ENCODE peak calls at places on chromosomes 3 and 15, in eight cellular contexts. One of them, this sample, is unnamed.
A peak's percentile ranks its signal among the peaks of the same experiment; 100 is the strongest.

GRCh38 chr3:45234250-45234649 is 8.2 kb upstream of the TMEM158 start:
- DNase-seq in ovary: no peak
- DNase-seq in lower leg skin: no peak
- DNase-seq in GM12865: no peak
- DNase-seq in GM20000: no peak
- DNase-seq in activated CD8-positive, alpha-beta T cell treated with anti-CD3 and anti-CD28 coated beads for 36 hours: peak; percentile 8
- DNase-seq in PC-3: peak; percentile 40
- DNase-seq in hepatocyte: no peak
- DNase-seq in this sample: no peak

GRCh38 chr15:23687143-23687470 is at the start of gene NDN:
- DNase-seq in ovary: peak; percentile 66
- DNase-seq in lower leg skin: no peak
- DNase-seq in GM12865: no peak
- DNase-seq in GM20000: peak; percentile 54
- DNase-seq in activated CD8-positive, alpha-beta T cell treated with anti-CD3 and anti-CD28 coated beads for 36 hours: peak; percentile 6
- DNase-seq in PC-3: no peak
- DNase-seq in hepatocyte: peak; percentile 82
- DNase-seq in this sample: no peak

GRCh38 chr15:51103330-51103729 is 8.6 kb upstream of the TNFAIP8L3 start:
- DNase-seq in ovary: no peak
- DNase-seq in lower leg skin: no peak
- DNase-seq in GM12865: no peak
- DNase-seq in GM20000: no peak
- DNase-seq in activated CD8-positive, alpha-beta T cell treated with anti-CD3 and anti-CD28 coated beads for 36 hours: no peak
- DNase-seq in PC-3: no peak
- DNase-seq in hepatocyte: no peak
- DNase-seq in this sample: no peak

GRCh38 chr3:9230596-9230995 is 18.9 kb downstream of the SRGAP3 start:
- DNase-seq in ovary: peak; percentile 55
- DNase-seq in lower leg skin: no peak
- DNase-seq in GM12865: no peak
- DNase-seq in GM20000: no peak
- DNase-seq in activated CD8-positive, alpha-beta T cell treated with anti-CD3 and anti-CD28 coated beads for 36 hours: no peak
- DNase-seq in PC-3: no peak
- DNase-seq in hepatocyte: no peak
- DNase-seq in this sample: no peak

GRCh38 chr15:28904541-28905303 is 18.9 kb downstream of the APBA2 start:
- DNase-seq in ovary: no peak
- DNase-seq in lower leg skin: peak; percentile 67
- DNase-seq in GM12865: no peak
- DNase-seq in GM20000: no peak
- DNase-seq in activated CD8-positive, alpha-beta T cell treated with anti-CD3 and anti-CD28 coated beads for 36 hours: no peak
- DNase-seq in PC-3: no peak
- DNase-seq in hepatocyte: no peak
- DNase-seq in this sample: no peak

GRCh38 chr15:60667190-60667868 is 188.4 kb upstream of the ICE2 start:
- DNase-seq in ovary: no peak
- DNase-seq in lower leg skin: no peak
- DNase-seq in GM12865: no peak
- DNase-seq in GM20000: no peak
- DNase-seq in activated CD8-positive, alpha-beta T cell treated with anti-CD3 and anti-CD28 coated beads for 36 hours: no peak
- DNase-seq in PC-3: no peak
- DNase-seq in hepatocyte: no peak
- DNase-seq in this sample: no peak

GRCh38 chr3:16174389-16174788 is at the start of gene GALNT15:
- DNase-seq in ovary: peak; percentile 83
- DNase-seq in lower leg skin: peak; percentile 98
- DNase-seq in GM12865: no peak
- DNase-seq in GM20000: no peak
- DNase-seq in activated CD8-positive, alpha-beta T cell treated with anti-CD3 and anti-CD28 coated beads for 36 hours: no peak
- DNase-seq in PC-3: no peak
- DNase-seq in hepatocyte: peak; percentile 76
- DNase-seq in this sample: no peak

GRCh38 chr3:45017826-45018225 is 8.3 kb upstream of the CLEC3B start:
- DNase-seq in ovary: peak; percentile 30
- DNase-seq in lower leg skin: no peak
- DNase-seq in GM12865: no peak
- DNase-seq in GM20000: no peak
- DNase-seq in activated CD8-positive, alpha-beta T cell treated with anti-CD3 and anti-CD28 coated beads for 36 hours: no peak
- DNase-seq in PC-3: no peak
- DNase-seq in hepatocyte: no peak
- DNase-seq in this sample: no peak

GRCh38 chr15:45855907-45856579 is 221.2 kb downstream of the SQOR start:
- DNase-seq in ovary: no peak
- DNase-seq in lower leg skin: no peak
- DNase-seq in GM12865: no peak
- DNase-seq in GM20000: no peak
- DNase-seq in activated CD8-positive, alpha-beta T cell treated with anti-CD3 and anti-CD28 coated beads for 36 hours: no peak
- DNase-seq in PC-3: peak; percentile 85
- DNase-seq in hepatocyte: peak; percentile 13
- DNase-seq in this sample: no peak

GRCh38 chr3:193702967-193703366 is 110.0 kb downstream of the OPA1 start:
- DNase-seq in ovary: no peak
- DNase-seq in lower leg skin: no peak
- DNase-seq in GM12865: no peak
- DNase-seq in GM20000: no peak
- DNase-seq in activated CD8-positive, alpha-beta T cell treated with anti-CD3 and anti-CD28 coated beads for 36 hours: no peak
- DNase-seq in PC-3: no peak
- DNase-seq in hepatocyte: no peak
- DNase-seq in this sample: no peak

GRCh38 chr3:180617049-180617448 is 15.1 kb downstream of the TTC14 start:
- DNase-seq in ovary: no peak
- DNase-seq in lower leg skin: no peak
- DNase-seq in GM12865: no peak
- DNase-seq in GM20000: no peak
- DNase-seq in activated CD8-positive, alpha-beta T cell treated with anti-CD3 and anti-CD28 coated beads for 36 hours: no peak
- DNase-seq in PC-3: peak; percentile 33
- DNase-seq in hepatocyte: no peak
- DNase-seq in this sample: no peak

GRCh38 chr3:126130981-126131750 is 47.2 kb upstream of the SLC41A3 start:
- DNase-seq in ovary: peak; percentile 4
- DNase-seq in lower leg skin: peak; percentile 71
- DNase-seq in GM12865: no peak
- DNase-seq in GM20000: no peak
- DNase-seq in activated CD8-positive, alpha-beta T cell treated with anti-CD3 and anti-CD28 coated beads for 36 hours: no peak
- DNase-seq in PC-3: no peak
- DNase-seq in hepatocyte: no peak
- DNase-seq in this sample: no peak

GRCh38 chr15:49196856-49197255 is 26.8 kb downstream of the GALK2 start:
- DNase-seq in ovary: no peak
- DNase-seq in lower leg skin: no peak
- DNase-seq in GM12865: no peak
- DNase-seq in GM20000: no peak
- DNase-seq in activated CD8-positive, alpha-beta T cell treated with anti-CD3 and anti-CD28 coated beads for 36 hours: no peak
- DNase-seq in PC-3: no peak
- DNase-seq in hepatocyte: no peak
- DNase-seq in this sample: no peak
- TF ChIP-seq CTCF in ovary: no peak
- TF ChIP-seq CTCF in lower leg skin: no peak
- TF ChIP-seq CTCF in GM12865: no peak
- TF ChIP-seq CTCF in GM20000: no peak
- TF ChIP-seq CTCF in activated CD8-positive, alpha-beta T cell treated with anti-CD3 and anti-CD28 coated beads for 36 hours: no peak
- TF ChIP-seq CTCF in PC-3: no peak
- TF ChIP-seq CTCF in hepatocyte: no peak
- TF ChIP-seq CTCF in this sample: no peak

GRCh38 chr15:34206016-34206415 is 3.9 kb downstream of the KATNBL1 start:
- DNase-seq in ovary: no peak
- DNase-seq in lower leg skin: no peak
- DNase-seq in GM12865: no peak
- DNase-seq in GM20000: no peak
- DNase-seq in activated CD8-positive, alpha-beta T cell treated with anti-CD3 and anti-CD28 coated beads for 36 hours: no peak
- DNase-seq in PC-3: peak; percentile 71
- DNase-seq in hepatocyte: no peak
- DNase-seq in this sample: no peak

GRCh38 chr15:34214135-34214534 is 4.2 kb upstream of the KATNBL1 start:
- DNase-seq in ovary: no peak
- DNase-seq in lower leg skin: no peak
- DNase-seq in GM12865: no peak
- DNase-seq in GM20000: no peak
- DNase-seq in activated CD8-positive, alpha-beta T cell treated with anti-CD3 and anti-CD28 coated beads for 36 hours: no peak
- DNase-seq in PC-3: no peak
- DNase-seq in hepatocyte: no peak
- DNase-seq in this sample: no peak

GRCh38 chr15:34203936-34204335 is 6.0 kb downstream of the KATNBL1 start:
- DNase-seq in ovary: no peak
- DNase-seq in lower leg skin: no peak
- DNase-seq in GM12865: no peak
- DNase-seq in GM20000: no peak
- DNase-seq in activated CD8-positive, alpha-beta T cell treated with anti-CD3 and anti-CD28 coated beads for 36 hours: no peak
- DNase-seq in PC-3: no peak
- DNase-seq in hepatocyte: no peak
- DNase-seq in this sample: no peak

GRCh38 chr15:34213690-34214089 is 3.8 kb upstream of the KATNBL1 start:
- DNase-seq in ovary: no peak
- DNase-seq in lower leg skin: no peak
- DNase-seq in GM12865: no peak
- DNase-seq in GM20000: no peak
- DNase-seq in activated CD8-positive, alpha-beta T cell treated with anti-CD3 and anti-CD28 coated beads for 36 hours: peak; percentile 15
- DNase-seq in PC-3: no peak
- DNase-seq in hepatocyte: no peak
- DNase-seq in this sample: no peak

GRCh38 chr15:34209421-34210282 is at the start of gene KATNBL1:
- DNase-seq in ovary: peak; percentile 95
- DNase-seq in lower leg skin: peak; percentile 99
- DNase-seq in GM12865: peak; percentile 97
- DNase-seq in GM20000: peak; percentile 98
- DNase-seq in activated CD8-positive, alpha-beta T cell treated with anti-CD3 and anti-CD28 coated beads for 36 hours: peak; percentile 98
- DNase-seq in PC-3: peak; percentile 99
- DNase-seq in hepatocyte: peak; percentile 99
- DNase-seq in this sample: peak; percentile 97
- TF ChIP-seq CTCF in ovary: peak; percentile 93
- TF ChIP-seq CTCF in lower leg skin: no peak
- TF ChIP-seq CTCF in GM12865: peak; percentile 82
- TF ChIP-seq CTCF in GM20000: peak; percentile 79
- TF ChIP-seq CTCF in activated CD8-positive, alpha-beta T cell treated with anti-CD3 and anti-CD28 coated beads for 36 hours: peak; percentile 77
- TF ChIP-seq CTCF in PC-3: peak; percentile 90
- TF ChIP-seq CTCF in hepatocyte: peak; percentile 97
- TF ChIP-seq CTCF in this sample: peak; percentile 92

DNA sequence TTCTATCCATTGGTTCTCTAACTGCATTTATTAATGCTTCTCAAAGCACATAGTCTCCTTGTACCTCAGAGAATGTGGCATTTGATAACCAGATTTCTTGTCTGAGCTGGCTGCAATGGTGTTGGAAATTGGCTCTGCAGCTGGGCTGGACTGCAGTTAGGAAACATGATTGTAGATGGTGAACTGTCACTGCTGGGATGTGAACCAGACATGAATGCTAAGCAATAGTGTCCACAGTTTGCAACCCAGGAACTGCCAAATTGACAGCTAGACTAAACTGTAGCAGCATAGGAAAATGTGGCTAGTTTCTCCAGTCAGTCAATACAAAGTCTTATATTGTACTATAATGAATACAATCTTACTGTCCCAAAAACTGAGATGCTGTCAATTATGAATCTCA is 656.6 kb upstream of the GOLIM4 start:
- DNase-seq in ovary: no peak
- DNase-seq in lower leg skin: no peak
- DNase-seq in GM12865: no peak
- DNase-seq in GM20000: no peak
- DNase-seq in activated CD8-positive, alpha-beta T cell treated with anti-CD3 and anti-CD28 coated beads for 36 hours: no peak
- DNase-seq in PC-3: no peak
- DNase-seq in hepatocyte: no peak
- DNase-seq in this sample: no peak
- TF ChIP-seq CTCF in ovary: no peak
- TF ChIP-seq CTCF in lower leg skin: no peak
- TF ChIP-seq CTCF in GM12865: no peak
- TF ChIP-seq CTCF in GM20000: no peak
- TF ChIP-seq CTCF in activated CD8-positive, alpha-beta T cell treated with anti-CD3 and anti-CD28 coated beads for 36 hours: no peak
- TF ChIP-seq CTCF in PC-3: no peak
- TF ChIP-seq CTCF in hepatocyte: no peak
- TF ChIP-seq CTCF in this sample: no peak

DNA sequence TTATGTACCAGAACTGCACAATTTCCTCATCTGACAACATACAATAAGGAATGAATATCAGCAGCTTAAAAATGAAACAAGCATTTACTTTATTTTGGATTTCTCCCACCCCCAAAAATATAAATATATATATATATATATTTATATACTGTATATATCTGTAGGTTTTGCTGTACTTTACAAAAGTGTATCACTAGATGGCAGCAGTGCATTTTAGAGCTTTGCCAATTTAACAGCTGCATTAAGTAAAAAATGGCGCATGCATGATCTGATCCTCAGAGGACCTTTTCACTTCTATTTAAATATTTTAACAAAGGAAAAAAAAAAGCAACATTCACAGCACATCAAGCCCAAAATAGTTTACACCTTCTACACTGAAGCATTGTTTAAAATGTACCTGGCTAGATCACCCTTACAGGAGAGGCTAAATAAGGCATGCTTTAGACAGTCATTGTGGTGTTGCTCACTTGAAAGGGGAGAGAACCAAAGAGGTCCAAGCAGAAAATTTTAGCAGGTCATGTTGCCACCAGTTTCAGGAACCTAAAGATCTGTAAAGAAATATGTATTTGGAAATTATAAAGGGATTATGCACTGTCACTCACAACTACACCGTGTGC is 72.6 kb downstream of the NPTN start:
- DNase-seq in ovary: no peak
- DNase-seq in lower leg skin: no peak
- DNase-seq in GM12865: peak; percentile 73
- DNase-seq in GM20000: peak; percentile 32
- DNase-seq in activated CD8-positive, alpha-beta T cell treated with anti-CD3 and anti-CD28 coated beads for 36 hours: peak; percentile 26
- DNase-seq in PC-3: peak; percentile 79
- DNase-seq in hepatocyte: peak; percentile 76
- DNase-seq in this sample: peak; percentile 32
- TF ChIP-seq CTCF in ovary: no peak
- TF ChIP-seq CTCF in lower leg skin: no peak
- TF ChIP-seq CTCF in GM12865: peak; percentile 29
- TF ChIP-seq CTCF in GM20000: no peak
- TF ChIP-seq CTCF in activated CD8-positive, alpha-beta T cell treated with anti-CD3 and anti-CD28 coated beads for 36 hours: peak; percentile 52
- TF ChIP-seq CTCF in PC-3: peak; percentile 54
- TF ChIP-seq CTCF in hepatocyte: peak; percentile 85
- TF ChIP-seq CTCF in this sample: no peak

GRCh38 chr3:10744098-10744465 is 71.9 kb upstream of the SLC6A11 start:
- DNase-seq in ovary: no peak
- DNase-seq in lower leg skin: no peak
- DNase-seq in GM12865: peak; percentile 3
- DNase-seq in GM20000: no peak
- DNase-seq in activated CD8-positive, alpha-beta T cell treated with anti-CD3 and anti-CD28 coated beads for 36 hours: peak; percentile 53
- DNase-seq in PC-3: peak; percentile 25
- DNase-seq in hepatocyte: no peak
- DNase-seq in this sample: no peak
- TF ChIP-seq CTCF in ovary: no peak
- TF ChIP-seq CTCF in lower leg skin: no peak
- TF ChIP-seq CTCF in GM12865: no peak
- TF ChIP-seq CTCF in GM20000: no peak
- TF ChIP-seq CTCF in activated CD8-positive, alpha-beta T cell treated with anti-CD3 and anti-CD28 coated beads for 36 hours: no peak
- TF ChIP-seq CTCF in PC-3: peak; percentile 41
- TF ChIP-seq CTCF in hepatocyte: no peak
- TF ChIP-seq CTCF in this sample: no peak

GRCh38 chr15:101100593-101101442 is 151.0 kb downstream of the CHSY1 start:
- DNase-seq in ovary: no peak
- DNase-seq in lower leg skin: no peak
- DNase-seq in GM12865: no peak
- DNase-seq in GM20000: no peak
- DNase-seq in activated CD8-positive, alpha-beta T cell treated with anti-CD3 and anti-CD28 coated beads for 36 hours: no peak
- DNase-seq in PC-3: no peak
- DNase-seq in hepatocyte: no peak
- DNase-seq in this sample: no peak
- TF ChIP-seq CTCF in ovary: no peak
- TF ChIP-seq CTCF in lower leg skin: no peak
- TF ChIP-seq CTCF in GM12865: no peak
- TF ChIP-seq CTCF in GM20000: no peak
- TF ChIP-seq CTCF in activated CD8-positive, alpha-beta T cell treated with anti-CD3 and anti-CD28 coated beads for 36 hours: no peak
- TF ChIP-seq CTCF in PC-3: no peak
- TF ChIP-seq CTCF in hepatocyte: no peak
- TF ChIP-seq CTCF in this sample: no peak

This sample was measured in GM13976.